ENCODE peak calls at places on chromosomes 13 and 19, in five cellular contexts. F is GM13976; A is H54; C is upper lobe of right lung; X is stimulated activated CD8-positive, alpha-beta memory T cell treated with anti-CD3 and anti-CD28 coated beads, Interleukin-4, amount 100 ng/mL, for 1 hour. O is an unnamed sample.

GRCh38 chr13:59016250-59016649 is 1147.5 kb downstream of the DIAPH3 start:
- DNase-seq in A (no peak), C (no peak), F (no peak), X (no peak), O (no peak)

GRCh38 chr19:18442941-18443340 is 5.0 kb upstream of the ISYNA1 start:
- DNase-seq in X (no peak), F (no peak), A (no peak), C (no peak), O (no peak)

GRCh38 chr13:81916471-81916870 is 1575.5 kb upstream of the SPRY2 start:
- DNase-seq in F (no peak), A (no peak), X (no peak), C (no peak), O (no peak)

GRCh38 chr13:41552031-41552430 is 94.7 kb downstream of the RGCC start:
- DNase-seq in A (no peak), F (no peak), C (no peak), X (no peak), O (no peak)

GRCh38 chr13:66492479-66492878 is 737.7 kb downstream of the PCDH9 start:
- DNase-seq in F (no peak), X (no peak), A (no peak), C (no peak), O (no peak)

GRCh38 chr19:33000510-33000909 is 28.5 kb downstream of the FAAP24 start:
- DNase-seq in X (no peak), A (no peak), C (no peak), F (no peak), O (no peak)

GRCh38 chr19:31220540-31220939 is 128.7 kb downstream of the TSHZ3 start:
- DNase-seq in F (no peak), C (no peak), A (no peak), X (no peak), O (no peak)

GRCh38 chr13:27583645-27584044 is 36.7 kb downstream of the LNX2 start:
- DNase-seq in F (no peak), A (no peak), X (no peak), C (no peak), O (no peak)

GRCh38 chr19:34218818-34219164 is 35.6 kb upstream of the GARRE1 start:
- DNase-seq in X (no peak), C (no peak), A (no peak), F (no peak), O (no peak)

GRCh38 chr13:102807699-102808098 is 8.8 kb downstream of the BIVM start:
- DNase-seq in C (no peak), X (no peak), F (no peak), A (no peak), O (no peak)

GRCh38 chr19:30293051-30293785 is 79.0 kb upstream of the ZNF536 start:
- DNase-seq in C (no peak), F (no peak), A (no peak), X (no peak), O (no peak)

GRCh38 chr19:44890366-44891015 is 563 bp upstream of the TOMM40 start:
- DNase-seq in C (peak; percentile 100), F (peak; percentile 93), X (no peak), A (peak; percentile 91), O (no peak)

GRCh38 chr19:372306-372890 is 27.8 kb upstream of the MIER2 start:
- DNase-seq in A (no peak), C (peak; percentile 62), X (no peak), F (no peak), O (no peak)

GRCh38 chr19:15378529-15379082 is 981 bp downstream of the AKAP8 start:
- DNase-seq in A (peak; percentile 62), C (peak; percentile 79), X (no peak), F (peak; percentile 80), O (peak; percentile 50)

GRCh38 chr13:46278474-46278873 is 66.7 kb downstream of the LRRC63 start:
- DNase-seq in A (no peak), C (no peak), F (no peak), X (no peak), O (no peak)

GRCh38 chr19:3282564-3282963 is 58.1 kb downstream of the CELF5 start:
- DNase-seq in F (no peak), X (no peak), A (no peak), C (no peak), O (no peak)

GRCh38 chr19:34577531-34578101 is 96.1 kb downstream of the WTIP start:
- DNase-seq in F (no peak), A (no peak), C (no peak), X (no peak), O (no peak)

GRCh38 chr13:72384879-72385278 is 342.6 kb downstream of the MZT1 start:
- DNase-seq in A (no peak), F (no peak), X (no peak), C (no peak), O (no peak)

GRCh38 chr13:37878496-37878895 is 8.9 kb upstream of the TRPC4 start:
- DNase-seq in A (no peak), C (no peak), F (no peak), X (no peak), O (no peak)

GRCh38 chr19:32652893-32653625 is 21.9 kb downstream of the ANKRD27 start:
- DNase-seq in X (no peak), F (no peak), A (no peak), C (peak; percentile 83), O (peak; percentile 93)

GRCh38 chr19:13055213-13056051 is 47.2 kb downstream of the LYL1 start:
- DNase-seq in A (peak; percentile 60), C (peak; percentile 83), X (no peak), F (no peak), O (no peak)

GRCh38 chr19:42420055-42420544 is 7.1 kb downstream of the LIPE start:
- DNase-seq in X (peak; percentile 52), F (peak; percentile 89), C (peak; percentile 78), A (no peak), O (peak; percentile 68)

GRCh38 chr19:4633140-4633967 is 6.0 kb upstream of the TNFAIP8L1 start:
- DNase-seq in X (no peak), F (peak; percentile 76), C (peak; percentile 72), A (peak; percentile 76), O (peak; percentile 61)

GRCh38 chr13:21318891-21319532 is 140.1 kb downstream of the ZDHHC20 start:
- DNase-seq in X (no peak), F (no peak), A (no peak), C (peak; percentile 63), O (no peak)

GRCh38 chr13:60090579-60090978 is 73.1 kb downstream of the DIAPH3 start:
- DNase-seq in X (no peak), A (no peak), F (no peak), C (no peak), O (no peak)

GRCh38 chr13:57627663-57628062 is 3.9 kb upstream of the PCDH17 start:
- DNase-seq in X (no peak), C (no peak), F (peak; percentile 46), A (no peak), O (no peak)

GRCh38 chr19:3179739-3180293 is 1.2 kb downstream of the S1PR4 start:
- DNase-seq in C (no peak), F (peak; percentile 63), X (no peak), A (no peak), O (no peak)

GRCh38 chr19:33464010-33464732 is 57.4 kb downstream of the PEPD start:
- DNase-seq in C (peak; percentile 46), F (no peak), A (no peak), X (no peak), O (no peak)

GRCh38 chr13:41467546-41467945 is 10.2 kb downstream of the RGCC start:
- DNase-seq in A (no peak), F (no peak), C (no peak), X (no peak), O (no peak)

GRCh38 chr19:4228765-4229178 is 551 bp upstream of the EBI3 start:
- DNase-seq in F (no peak), C (no peak), A (no peak), X (no peak), O (no peak)

GRCh38 chr19:50263176-50263575 is 59.8 kb downstream of the MYH14 start:
- DNase-seq in A (no peak), F (no peak), X (no peak), C (no peak), O (no peak)

O was measured in right lobe of liver.